ENCODE peak calls at places on chromosomes 1 and 21, in five cellular contexts. One of them, this sample, is unnamed.

GRCh38 chr1:205298191-205298994 is 23.2 kb downstream of the NUAK2 start:
- DNase-seq in psoas muscle: no peak
- DNase-seq in stimulated activated CD4-positive, alpha-beta T cell treated with anti-CD3 and anti-CD28 coated beads, Interleukin-4, amount 100 ng/mL, for 48 hours: no peak
- DNase-seq in cerebellar cortex: peak; percentile 87
- DNase-seq in non-pigmented ciliary epithelial cell: peak; percentile 93
- DNase-seq in this sample: peak; percentile 86

GRCh38 chr1:147338571-147338970 is 96.1 kb downstream of the CHD1L start:
- DNase-seq in psoas muscle: no peak
- DNase-seq in stimulated activated CD4-positive, alpha-beta T cell treated with anti-CD3 and anti-CD28 coated beads, Interleukin-4, amount 100 ng/mL, for 48 hours: no peak
- DNase-seq in cerebellar cortex: no peak
- DNase-seq in non-pigmented ciliary epithelial cell: no peak
- DNase-seq in this sample: no peak

GRCh38 chr21:29827236-29827635 is 112.6 kb downstream of the GRIK1 start:
- DNase-seq in psoas muscle: no peak
- DNase-seq in stimulated activated CD4-positive, alpha-beta T cell treated with anti-CD3 and anti-CD28 coated beads, Interleukin-4, amount 100 ng/mL, for 48 hours: no peak
- DNase-seq in cerebellar cortex: no peak
- DNase-seq in non-pigmented ciliary epithelial cell: no peak
- DNase-seq in this sample: no peak

GRCh38 chr1:110040548-110040947 is 6.1 kb downstream of the STRIP1 start:
- DNase-seq in psoas muscle: no peak
- DNase-seq in stimulated activated CD4-positive, alpha-beta T cell treated with anti-CD3 and anti-CD28 coated beads, Interleukin-4, amount 100 ng/mL, for 48 hours: peak; percentile 11
- DNase-seq in cerebellar cortex: no peak
- DNase-seq in non-pigmented ciliary epithelial cell: no peak
- DNase-seq in this sample: no peak

GRCh38 chr1:156379420-156380165 is 10.6 kb downstream of the RHBG start:
- DNase-seq in psoas muscle: no peak
- DNase-seq in stimulated activated CD4-positive, alpha-beta T cell treated with anti-CD3 and anti-CD28 coated beads, Interleukin-4, amount 100 ng/mL, for 48 hours: no peak
- DNase-seq in cerebellar cortex: no peak
- DNase-seq in non-pigmented ciliary epithelial cell: no peak
- DNase-seq in this sample: peak; percentile 45

GRCh38 chr1:31591425-31592093 is 15.2 kb downstream of the TINAGL1 start:
- DNase-seq in psoas muscle: no peak
- DNase-seq in stimulated activated CD4-positive, alpha-beta T cell treated with anti-CD3 and anti-CD28 coated beads, Interleukin-4, amount 100 ng/mL, for 48 hours: no peak
- DNase-seq in cerebellar cortex: no peak
- DNase-seq in non-pigmented ciliary epithelial cell: no peak
- DNase-seq in this sample: no peak

GRCh38 chr1:208029381-208030319 is 118.7 kb upstream of the CD34 start:
- DNase-seq in psoas muscle: no peak
- DNase-seq in stimulated activated CD4-positive, alpha-beta T cell treated with anti-CD3 and anti-CD28 coated beads, Interleukin-4, amount 100 ng/mL, for 48 hours: no peak
- DNase-seq in cerebellar cortex: no peak
- DNase-seq in non-pigmented ciliary epithelial cell: peak; percentile 24
- DNase-seq in this sample: peak; percentile 28

GRCh38 chr1:1426961-1427934 is 6.2 kb upstream of the ANKRD65 start:
- DNase-seq in psoas muscle: no peak
- DNase-seq in stimulated activated CD4-positive, alpha-beta T cell treated with anti-CD3 and anti-CD28 coated beads, Interleukin-4, amount 100 ng/mL, for 48 hours: no peak
- DNase-seq in cerebellar cortex: no peak
- DNase-seq in non-pigmented ciliary epithelial cell: no peak
- DNase-seq in this sample: no peak

GRCh38 chr1:77047978-77048614 is 171.1 kb downstream of the PIGK start:
- DNase-seq in psoas muscle: no peak
- DNase-seq in stimulated activated CD4-positive, alpha-beta T cell treated with anti-CD3 and anti-CD28 coated beads, Interleukin-4, amount 100 ng/mL, for 48 hours: no peak
- DNase-seq in cerebellar cortex: no peak
- DNase-seq in non-pigmented ciliary epithelial cell: no peak
- DNase-seq in this sample: no peak

GRCh38 chr1:94056171-94056570 is 64.8 kb downstream of the ABCA4 start:
- DNase-seq in psoas muscle: no peak
- DNase-seq in stimulated activated CD4-positive, alpha-beta T cell treated with anti-CD3 and anti-CD28 coated beads, Interleukin-4, amount 100 ng/mL, for 48 hours: no peak
- DNase-seq in cerebellar cortex: no peak
- DNase-seq in non-pigmented ciliary epithelial cell: no peak
- DNase-seq in this sample: no peak

GRCh38 chr1:236639686-236640085 is 35.4 kb upstream of the HEATR1 start:
- DNase-seq in psoas muscle: no peak
- DNase-seq in stimulated activated CD4-positive, alpha-beta T cell treated with anti-CD3 and anti-CD28 coated beads, Interleukin-4, amount 100 ng/mL, for 48 hours: no peak
- DNase-seq in cerebellar cortex: no peak
- DNase-seq in non-pigmented ciliary epithelial cell: no peak
- DNase-seq in this sample: no peak

GRCh38 chr1:90924982-90925381 is 96.9 kb downstream of the ZNF644 start:
- DNase-seq in psoas muscle: no peak
- DNase-seq in stimulated activated CD4-positive, alpha-beta T cell treated with anti-CD3 and anti-CD28 coated beads, Interleukin-4, amount 100 ng/mL, for 48 hours: no peak
- DNase-seq in cerebellar cortex: no peak
- DNase-seq in non-pigmented ciliary epithelial cell: peak; percentile 34
- DNase-seq in this sample: no peak

GRCh38 chr1:224219612-224220011 is 36.6 kb downstream of the DEGS1 start:
- DNase-seq in psoas muscle: no peak
- DNase-seq in stimulated activated CD4-positive, alpha-beta T cell treated with anti-CD3 and anti-CD28 coated beads, Interleukin-4, amount 100 ng/mL, for 48 hours: no peak
- DNase-seq in cerebellar cortex: no peak
- DNase-seq in non-pigmented ciliary epithelial cell: no peak
- DNase-seq in this sample: no peak

GRCh38 chr1:1038694-1039093 is 18.8 kb downstream of the AGRN start:
- DNase-seq in psoas muscle: no peak
- DNase-seq in stimulated activated CD4-positive, alpha-beta T cell treated with anti-CD3 and anti-CD28 coated beads, Interleukin-4, amount 100 ng/mL, for 48 hours: no peak
- DNase-seq in cerebellar cortex: no peak
- DNase-seq in non-pigmented ciliary epithelial cell: no peak
- DNase-seq in this sample: no peak

GRCh38 chr1:226654046-226654445 is 85.0 kb downstream of the ITPKB start:
- DNase-seq in psoas muscle: peak; percentile 52
- DNase-seq in stimulated activated CD4-positive, alpha-beta T cell treated with anti-CD3 and anti-CD28 coated beads, Interleukin-4, amount 100 ng/mL, for 48 hours: no peak
- DNase-seq in cerebellar cortex: no peak
- DNase-seq in non-pigmented ciliary epithelial cell: no peak
- DNase-seq in this sample: peak; percentile 36

GRCh38 chr1:180230416-180230790 is 339 bp downstream of the LHX4 start:
- DNase-seq in psoas muscle: no peak
- DNase-seq in stimulated activated CD4-positive, alpha-beta T cell treated with anti-CD3 and anti-CD28 coated beads, Interleukin-4, amount 100 ng/mL, for 48 hours: no peak
- DNase-seq in cerebellar cortex: no peak
- DNase-seq in non-pigmented ciliary epithelial cell: no peak
- DNase-seq in this sample: no peak

GRCh38 chr1:234381699-234382555 is 8.7 kb downstream of the COA6 start:
- DNase-seq in psoas muscle: no peak
- DNase-seq in stimulated activated CD4-positive, alpha-beta T cell treated with anti-CD3 and anti-CD28 coated beads, Interleukin-4, amount 100 ng/mL, for 48 hours: no peak
- DNase-seq in cerebellar cortex: no peak
- DNase-seq in non-pigmented ciliary epithelial cell: no peak
- DNase-seq in this sample: no peak

GRCh38 chr1:63537940-63538339 is 14.6 kb downstream of the EFCAB7 start:
- DNase-seq in psoas muscle: no peak
- DNase-seq in stimulated activated CD4-positive, alpha-beta T cell treated with anti-CD3 and anti-CD28 coated beads, Interleukin-4, amount 100 ng/mL, for 48 hours: no peak
- DNase-seq in cerebellar cortex: no peak
- DNase-seq in non-pigmented ciliary epithelial cell: no peak
- DNase-seq in this sample: no peak

GRCh38 chr1:152251391-152251790 is 27.4 kb upstream of the HRNR start:
- DNase-seq in psoas muscle: no peak
- DNase-seq in stimulated activated CD4-positive, alpha-beta T cell treated with anti-CD3 and anti-CD28 coated beads, Interleukin-4, amount 100 ng/mL, for 48 hours: no peak
- DNase-seq in cerebellar cortex: no peak
- DNase-seq in non-pigmented ciliary epithelial cell: no peak
- DNase-seq in this sample: no peak

GRCh38 chr1:216793303-216793702 is 70.1 kb upstream of the ESRRG start:
- DNase-seq in psoas muscle: no peak
- DNase-seq in stimulated activated CD4-positive, alpha-beta T cell treated with anti-CD3 and anti-CD28 coated beads, Interleukin-4, amount 100 ng/mL, for 48 hours: no peak
- DNase-seq in cerebellar cortex: no peak
- DNase-seq in non-pigmented ciliary epithelial cell: no peak
- DNase-seq in this sample: no peak

GRCh38 chr1:13576926-13577325 is 6.7 kb upstream of the PDPN start:
- DNase-seq in psoas muscle: no peak
- DNase-seq in stimulated activated CD4-positive, alpha-beta T cell treated with anti-CD3 and anti-CD28 coated beads, Interleukin-4, amount 100 ng/mL, for 48 hours: no peak
- DNase-seq in cerebellar cortex: no peak
- DNase-seq in non-pigmented ciliary epithelial cell: no peak
- DNase-seq in this sample: no peak

This sample was measured in HTR-8/SVneo.